ENCODE peak calls at places on chromosome 20, in four cellular contexts. P, Z, Q and C are unnamed samples.

GRCh38 chr20:34516874-34517542 is 786 bp downstream of the DYNLRB1 start:
- DNase-seq in Z (no peak), P (no peak), Q (no peak), C (no peak)

GRCh38 chr20:62183426-62184142 is 756 bp downstream of the MTG2 start:
- DNase-seq in Q (peak; percentile 31), Z (no peak), P (no peak), C (no peak)

GRCh38 chr20:33016581-33017109 is 9.1 kb downstream of the BPIFB2 start:
- DNase-seq in P (no peak), Z (no peak), Q (no peak), C (no peak)

GRCh38 chr20:7269452-7269851 is 502.0 kb downstream of the BMP2 start:
- DNase-seq in P (no peak), Q (no peak), Z (no peak), C (no peak)

GRCh38 chr20:824916-825315 is 8.6 kb upstream of the FAM110A start:
- DNase-seq in Q (no peak), Z (no peak), P (no peak), C (no peak)

GRCh38 chr20:31864521-31865400 is 5.6 kb downstream of the DUSP15 start:
- DNase-seq in P (no peak), Z (peak; percentile 27), Q (no peak), C (no peak)

GRCh38 chr20:39271205-39271604 is 309.1 kb downstream of the DHX35 start:
- DNase-seq in Q (no peak), Z (no peak), P (no peak), C (no peak)

GRCh38 chr20:44566018-44566417 is 16.4 kb upstream of the PKIG start:
- DNase-seq in Q (no peak), Z (no peak), P (no peak), C (no peak)

GRCh38 chr20:53748176-53748575 is 154.5 kb upstream of the ZNF217 start:
- DNase-seq in Q (no peak), Z (no peak), P (no peak), C (no peak)

GRCh38 chr20:49028684-49029083 is 17.4 kb upstream of the CSE1L start:
- DNase-seq in P (no peak), Q (no peak), Z (peak; percentile 37), C (peak; percentile 41)

GRCh38 chr20:3613821-3614440 is 49.3 kb downstream of the GFRA4 start:
- DNase-seq in Q (no peak), P (no peak), Z (no peak), C (peak; percentile 6)
- H3K9me1 ChIP-seq in Q (no peaks in the 10 kb centered on the region), P (no peaks in the 10 kb centered on the region), Z (no peaks in the 10 kb centered on the region), C (peaks cover 13% of the 10 kb centered on the region)

GRCh38 chr20:20289331-20289730 is 78.6 kb upstream of the INSM1 start:
- DNase-seq in Z (no peak), P (no peak), Q (no peak), C (no peak)
- H3K9me1 ChIP-seq in Z (no peaks in the 10 kb centered on the region), P (no peaks in the 10 kb centered on the region), Q (no peaks in the 10 kb centered on the region), C (no peaks in the 10 kb centered on the region)

GRCh38 chr20:55417797-55418196 is 587.5 kb downstream of the CBLN4 start:
- DNase-seq in P (no peak), Z (no peak), Q (no peak), C (no peak)
- H3K9me1 ChIP-seq in P (no peaks in the 10 kb centered on the region), Z (no peaks in the 10 kb centered on the region), Q (no peaks in the 10 kb centered on the region), C (no peaks in the 10 kb centered on the region)

DNA sequence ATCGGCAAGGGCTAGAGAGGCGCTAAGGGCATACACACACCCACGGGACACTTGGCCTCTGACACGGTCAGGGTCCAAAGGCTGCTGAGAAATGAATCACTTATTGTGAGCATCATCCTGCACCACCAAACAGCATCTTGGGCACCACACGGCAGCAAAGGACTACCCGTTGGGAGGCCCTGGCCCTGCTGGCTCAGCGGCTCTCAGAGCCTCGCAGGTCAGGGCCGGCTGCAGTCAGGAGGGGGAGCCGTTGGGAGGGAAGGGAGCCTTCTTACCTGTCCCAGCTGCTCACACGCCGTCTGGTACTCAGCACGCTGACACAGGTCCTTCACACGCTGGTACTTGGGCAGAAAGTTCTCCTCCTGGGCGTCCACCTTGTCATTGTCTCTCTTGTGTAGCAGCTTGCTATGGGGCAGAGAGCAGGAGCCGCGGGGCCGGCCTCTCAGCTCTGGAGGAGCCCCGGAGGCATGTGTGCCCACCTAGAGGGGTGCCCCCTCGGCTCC is 109.0 kb downstream of the SULF2 start:
- DNase-seq in Q (no peak), Z (no peak), P (no peak), C (no peak)
- H3K9me1 ChIP-seq in Q (no peaks in the 10 kb centered on the region), Z (no peaks in the 10 kb centered on the region), P (no peaks in the 10 kb centered on the region), C (no peaks in the 10 kb centered on the region)

GRCh38 chr20:12072945-12073245 is 155.2 kb downstream of the BTBD3 start:
- DNase-seq in Q (no peak), P (no peak), Z (no peak), C (peak; percentile 22)

GRCh38 chr20:12067686-12068085 is 150.0 kb downstream of the BTBD3 start:
- DNase-seq in Z (no peak), Q (no peak), P (no peak), C (no peak)

GRCh38 chr20:12069181-12069580 is 151.5 kb downstream of the BTBD3 start:
- DNase-seq in Z (no peak), Q (no peak), P (no peak), C (no peak)

GRCh38 chr20:12068146-12068545 is 150.5 kb downstream of the BTBD3 start:
- DNase-seq in Q (no peak), Z (no peak), P (no peak), C (no peak)

GRCh38 chr20:12072221-12072944 is 154.7 kb downstream of the BTBD3 start:
- DNase-seq in P (no peak), Q (no peak), Z (no peak), C (no peak)
- H3K9me1 ChIP-seq in P (no peaks in the 10 kb centered on the region), Q (no peaks in the 10 kb centered on the region), Z (no peaks in the 10 kb centered on the region), C (no peaks in the 10 kb centered on the region)